ENCODE peak calls at places on chromosomes 7 and 10, in seven cellular contexts. One of them, this sample, is unnamed.

GRCh38 chr10:122373713-122374112 is 795 bp upstream of the PLEKHA1 start:
- DNase-seq in GM12892: no peak
- DNase-seq in SK-N-SH: peak
- DNase-seq in H1: no peak
- DNase-seq in HepG2: peak
- DNase-seq in GM12878: no peak
- DNase-seq in K562: no peak
- DNase-seq in this sample: no peak

GRCh38 chr10:103932996-103933395 is 15.0 kb upstream of the STN1 start:
- DNase-seq in GM12892: no peak
- DNase-seq in SK-N-SH: no peak
- DNase-seq in H1: no peak
- DNase-seq in HepG2: no peak
- DNase-seq in GM12878: no peak
- DNase-seq in K562: no peak
- DNase-seq in this sample: no peak

GRCh38 chr10:10891437-10891836 is 126.2 kb upstream of the CELF2 start:
- DNase-seq in GM12892: no peak
- DNase-seq in SK-N-SH: no peak
- DNase-seq in H1: no peak
- DNase-seq in HepG2: no peak
- DNase-seq in GM12878: no peak
- DNase-seq in K562: no peak
- DNase-seq in this sample: no peak

GRCh38 chr7:94908204-94909022 is 1.0 kb downstream of the PPP1R9A start:
- DNase-seq in GM12892: no peak
- DNase-seq in SK-N-SH: peak
- DNase-seq in H1: peak
- DNase-seq in HepG2: peak
- DNase-seq in GM12878: no peak
- DNase-seq in K562: no peak
- DNase-seq in this sample: peak

GRCh38 chr7:7944619-7945282 is 23.8 kb upstream of the GLCCI1 start:
- DNase-seq in GM12892: peak
- DNase-seq in SK-N-SH: no peak
- DNase-seq in H1: no peak
- DNase-seq in HepG2: no peak
- DNase-seq in GM12878: peak
- DNase-seq in K562: no peak
- DNase-seq in this sample: peak

GRCh38 chr7:50502001-50502684 is 52.0 kb upstream of the FIGNL1 start:
- DNase-seq in GM12892: no peak
- DNase-seq in SK-N-SH: no peak
- DNase-seq in H1: no peak
- DNase-seq in HepG2: no peak
- DNase-seq in GM12878: no peak
- DNase-seq in K562: no peak
- DNase-seq in this sample: no peak

GRCh38 chr10:17951868-17952371 is at the start of gene SLC39A12:
- DNase-seq in GM12892: no peak
- DNase-seq in SK-N-SH: no peak
- DNase-seq in H1: no peak
- DNase-seq in HepG2: no peak
- DNase-seq in GM12878: no peak
- DNase-seq in K562: no peak
- DNase-seq in this sample: no peak

GRCh38 chr7:122303971-122304603 is 463 bp downstream of the FEZF1 start:
- DNase-seq in GM12892: no peak
- DNase-seq in SK-N-SH: peak
- DNase-seq in H1: no peak
- DNase-seq in HepG2: no peak
- DNase-seq in GM12878: no peak
- DNase-seq in K562: no peak
- DNase-seq in this sample: no peak

GRCh38 chr10:126094537-126094936 is 198.2 kb downstream of the FANK1 start:
- DNase-seq in GM12892: no peak
- DNase-seq in SK-N-SH: no peak
- DNase-seq in H1: no peak
- DNase-seq in HepG2: no peak
- DNase-seq in GM12878: no peak
- DNase-seq in K562: no peak
- DNase-seq in this sample: no peak

GRCh38 chr10:27319752-27320561 is 79.4 kb upstream of the ACBD5 start:
- DNase-seq in GM12892: peak
- DNase-seq in SK-N-SH: peak
- DNase-seq in H1: no peak
- DNase-seq in HepG2: no peak
- DNase-seq in GM12878: no peak
- DNase-seq in K562: peak
- DNase-seq in this sample: peak

GRCh38 chr10:74575912-74576311 is 250.5 kb upstream of the KAT6B start:
- DNase-seq in GM12892: no peak
- DNase-seq in SK-N-SH: no peak
- DNase-seq in H1: no peak
- DNase-seq in HepG2: no peak
- DNase-seq in GM12878: no peak
- DNase-seq in K562: no peak
- DNase-seq in this sample: no peak

GRCh38 chr10:48215983-48216505 is 58.5 kb downstream of the FRMPD2 start:
- DNase-seq in GM12892: no peak
- DNase-seq in SK-N-SH: no peak
- DNase-seq in H1: no peak
- DNase-seq in HepG2: no peak
- DNase-seq in GM12878: no peak
- DNase-seq in K562: no peak
- DNase-seq in this sample: no peak

GRCh38 chr10:125482637-125483036 is 200.3 kb downstream of the TEX36 start:
- DNase-seq in GM12892: no peak
- DNase-seq in SK-N-SH: no peak
- DNase-seq in H1: no peak
- DNase-seq in HepG2: no peak
- DNase-seq in GM12878: no peak
- DNase-seq in K562: no peak
- DNase-seq in this sample: no peak

GRCh38 chr7:2104107-2104710 is 128.5 kb downstream of the MAD1L1 start:
- DNase-seq in GM12892: peak
- DNase-seq in SK-N-SH: peak
- DNase-seq in H1: peak
- DNase-seq in HepG2: peak
- DNase-seq in GM12878: no peak
- DNase-seq in K562: peak
- DNase-seq in this sample: peak

GRCh38 chr7:9097565-9098060 is 664.2 kb downstream of the NXPH1 start:
- DNase-seq in GM12892: no peak
- DNase-seq in SK-N-SH: no peak
- DNase-seq in H1: no peak
- DNase-seq in HepG2: no peak
- DNase-seq in GM12878: no peak
- DNase-seq in K562: no peak
- DNase-seq in this sample: no peak

GRCh38 chr7:155796381-155797261 is 15.6 kb downstream of the SHH start:
- DNase-seq in GM12892: peak
- DNase-seq in SK-N-SH: peak
- DNase-seq in H1: no peak
- DNase-seq in HepG2: no peak
- DNase-seq in GM12878: no peak
- DNase-seq in K562: peak
- DNase-seq in this sample: peak

GRCh38 chr7:101223528-101223927 is 5.6 kb downstream of the ZNHIT1 start:
- DNase-seq in GM12892: no peak
- DNase-seq in SK-N-SH: no peak
- DNase-seq in H1: no peak
- DNase-seq in HepG2: no peak
- DNase-seq in GM12878: no peak
- DNase-seq in K562: no peak
- DNase-seq in this sample: no peak

GRCh38 chr10:106267591-106267990 is 896.9 kb downstream of the SORCS1 start:
- DNase-seq in GM12892: no peak
- DNase-seq in SK-N-SH: no peak
- DNase-seq in H1: no peak
- DNase-seq in HepG2: no peak
- DNase-seq in GM12878: no peak
- DNase-seq in K562: no peak
- DNase-seq in this sample: no peak

GRCh38 chr7:67452516-67453026 is 455.9 kb downstream of the TYW1 start:
- DNase-seq in GM12892: no peak
- DNase-seq in SK-N-SH: no peak
- DNase-seq in H1: no peak
- DNase-seq in HepG2: no peak
- DNase-seq in GM12878: no peak
- DNase-seq in K562: no peak
- DNase-seq in this sample: no peak

GRCh38 chr7:67455508-67455907 is 458.9 kb downstream of the TYW1 start:
- DNase-seq in GM12892: no peak
- DNase-seq in SK-N-SH: no peak
- DNase-seq in H1: no peak
- DNase-seq in HepG2: no peak
- DNase-seq in GM12878: no peak
- DNase-seq in K562: no peak
- DNase-seq in this sample: no peak

GRCh38 chr7:67450171-67450570 is 453.5 kb downstream of the TYW1 start:
- DNase-seq in GM12892: no peak
- DNase-seq in SK-N-SH: no peak
- DNase-seq in H1: no peak
- DNase-seq in HepG2: no peak
- DNase-seq in GM12878: no peak
- DNase-seq in K562: no peak
- DNase-seq in this sample: no peak

GRCh38 chr7:67453981-67454380 is 457.3 kb downstream of the TYW1 start:
- DNase-seq in GM12892: no peak
- DNase-seq in SK-N-SH: peak
- DNase-seq in H1: no peak
- DNase-seq in HepG2: no peak
- DNase-seq in GM12878: no peak
- DNase-seq in K562: peak
- DNase-seq in this sample: no peak

DNA sequence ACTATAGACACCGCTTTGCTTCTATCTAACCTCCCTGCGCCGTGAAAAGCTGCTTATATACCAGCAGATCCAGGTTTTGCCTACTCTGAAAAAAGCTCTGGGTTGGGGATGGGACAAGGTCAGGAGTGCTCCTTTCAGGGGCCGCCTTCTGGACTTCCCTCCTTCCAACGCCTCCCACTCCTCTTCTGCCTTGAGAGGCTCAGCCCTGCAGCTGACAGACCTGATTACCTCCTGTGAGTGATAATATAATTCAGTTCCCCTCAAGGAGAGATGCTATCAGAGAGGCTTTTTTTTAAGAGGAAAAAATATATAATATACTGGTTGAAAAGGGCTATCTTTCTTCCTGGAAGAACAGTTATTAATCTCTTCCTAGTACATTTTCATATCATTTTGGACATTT is 456.9 kb downstream of the TYW1 start:
- DNase-seq in GM12892: no peak
- DNase-seq in SK-N-SH: peak
- DNase-seq in H1: no peak
- DNase-seq in HepG2: no peak
- DNase-seq in GM12878: no peak
- DNase-seq in K562: no peak
- DNase-seq in this sample: no peak
- TF ChIP-seq TAF1 in GM12892: no peak
- TF ChIP-seq TAF1 in SK-N-SH: no peak
- TF ChIP-seq TAF1 in H1: no peak
- TF ChIP-seq TAF1 in HepG2: no peak
- TF ChIP-seq TAF1 in GM12878: no peak
- TF ChIP-seq TAF1 in K562: no peak
- TF ChIP-seq TAF1 in this sample: no peak

GRCh38 chr7:65796205-65796604 is 76.7 kb upstream of the VKORC1L1 start:
- DNase-seq in GM12892: no peak
- DNase-seq in SK-N-SH: no peak
- DNase-seq in H1: no peak
- DNase-seq in HepG2: no peak
- DNase-seq in GM12878: no peak
- DNase-seq in K562: no peak
- DNase-seq in this sample: no peak

GRCh38 chr7:65800890-65801341 is 72.0 kb upstream of the VKORC1L1 start:
- DNase-seq in GM12892: no peak
- DNase-seq in SK-N-SH: no peak
- DNase-seq in H1: no peak
- DNase-seq in HepG2: no peak
- DNase-seq in GM12878: no peak
- DNase-seq in K562: no peak
- DNase-seq in this sample: no peak

GRCh38 chr7:65798111-65799075 is 74.5 kb upstream of the VKORC1L1 start:
- DNase-seq in GM12892: no peak
- DNase-seq in SK-N-SH: no peak
- DNase-seq in H1: no peak
- DNase-seq in HepG2: no peak
- DNase-seq in GM12878: peak
- DNase-seq in K562: no peak
- DNase-seq in this sample: no peak
- TF ChIP-seq TAF1 in GM12892: no peak
- TF ChIP-seq TAF1 in SK-N-SH: no peak
- TF ChIP-seq TAF1 in H1: no peak
- TF ChIP-seq TAF1 in HepG2: no peak
- TF ChIP-seq TAF1 in GM12878: no peak
- TF ChIP-seq TAF1 in K562: no peak
- TF ChIP-seq TAF1 in this sample: no peak

GRCh38 chr7:142632291-142633134 is 116.8 kb upstream of the PRSS1 start:
- DNase-seq in GM12892: peak
- DNase-seq in SK-N-SH: peak
- DNase-seq in H1: peak
- DNase-seq in HepG2: peak
- DNase-seq in GM12878: peak
- DNase-seq in K562: peak
- DNase-seq in this sample: peak

GRCh38 chr7:142628945-142629344 is 120.3 kb upstream of the PRSS1 start:
- DNase-seq in GM12892: no peak
- DNase-seq in SK-N-SH: no peak
- DNase-seq in H1: no peak
- DNase-seq in HepG2: no peak
- DNase-seq in GM12878: no peak
- DNase-seq in K562: no peak
- DNase-seq in this sample: no peak

GRCh38 chr7:142629588-142630260 is 119.5 kb upstream of the PRSS1 start:
- DNase-seq in GM12892: no peak
- DNase-seq in SK-N-SH: no peak
- DNase-seq in H1: no peak
- DNase-seq in HepG2: no peak
- DNase-seq in GM12878: no peak
- DNase-seq in K562: no peak
- DNase-seq in this sample: no peak

GRCh38 chr7:142626420-142627035 is 122.7 kb upstream of the PRSS1 start:
- DNase-seq in GM12892: no peak
- DNase-seq in SK-N-SH: peak
- DNase-seq in H1: no peak
- DNase-seq in HepG2: peak
- DNase-seq in GM12878: no peak
- DNase-seq in K562: peak
- DNase-seq in this sample: peak
- TF ChIP-seq TAF1 in GM12892: no peak
- TF ChIP-seq TAF1 in SK-N-SH: no peak
- TF ChIP-seq TAF1 in H1: no peak
- TF ChIP-seq TAF1 in HepG2: no peak
- TF ChIP-seq TAF1 in GM12878: no peak
- TF ChIP-seq TAF1 in K562: no peak
- TF ChIP-seq TAF1 in this sample: no peak

GRCh38 chr7:114508096-114508495 is 93.5 kb downstream of the FOXP2 start:
- DNase-seq in GM12892: no peak
- DNase-seq in SK-N-SH: no peak
- DNase-seq in H1: no peak
- DNase-seq in HepG2: no peak
- DNase-seq in GM12878: no peak
- DNase-seq in K562: no peak
- DNase-seq in this sample: no peak

GRCh38 chr7:114504586-114504985 is 90.0 kb downstream of the FOXP2 start:
- DNase-seq in GM12892: no peak
- DNase-seq in SK-N-SH: no peak
- DNase-seq in H1: no peak
- DNase-seq in HepG2: no peak
- DNase-seq in GM12878: no peak
- DNase-seq in K562: no peak
- DNase-seq in this sample: no peak

GRCh38 chr7:114502454-114503254 is 88.0 kb downstream of the FOXP2 start:
- DNase-seq in GM12892: no peak
- DNase-seq in SK-N-SH: no peak
- DNase-seq in H1: no peak
- DNase-seq in HepG2: no peak
- DNase-seq in GM12878: no peak
- DNase-seq in K562: no peak
- DNase-seq in this sample: no peak
- TF ChIP-seq TAF1 in GM12892: no peak
- TF ChIP-seq TAF1 in SK-N-SH: no peak
- TF ChIP-seq TAF1 in H1: no peak
- TF ChIP-seq TAF1 in HepG2: no peak
- TF ChIP-seq TAF1 in GM12878: no peak
- TF ChIP-seq TAF1 in K562: no peak
- TF ChIP-seq TAF1 in this sample: no peak